ENCODE peak calls at places on chromosomes 3 and 15, in four cellular contexts. One of them, this sample, is unnamed. For H3K36me3, the result is how much of the 10 kb centered on the place peaks cover.

GRCh38 chr3:52684184-52684583 is 1.5 kb downstream of the PBRM1 start:
- DNase-seq in tibial nerve: no peak
- DNase-seq in adrenal gland: no peak
- DNase-seq in transverse colon: no peak
- DNase-seq in this sample: no peak

GRCh38 chr3:13245579-13245978 is 172.3 kb upstream of the IQSEC1 start:
- DNase-seq in adrenal gland: no peak
- DNase-seq in tibial nerve: no peak
- DNase-seq in transverse colon: no peak
- DNase-seq in this sample: no peak

GRCh38 chr15:43877371-43877770 is 50.6 kb downstream of the WDR76 start:
- DNase-seq in transverse colon: no peak
- DNase-seq in adrenal gland: peak
- DNase-seq in tibial nerve: no peak
- DNase-seq in this sample: no peak

GRCh38 chr3:177538064-177538742 is 340.9 kb upstream of the TBL1XR1 start:
- DNase-seq in tibial nerve: no peak
- DNase-seq in adrenal gland: peak
- DNase-seq in transverse colon: no peak
- DNase-seq in this sample: no peak

GRCh38 chr3:101182734-101183133 is 137.6 kb downstream of the IMPG2 start:
- DNase-seq in tibial nerve: no peak
- DNase-seq in adrenal gland: peak
- DNase-seq in transverse colon: no peak
- DNase-seq in this sample: no peak

GRCh38 chr3:52091566-52092290 is 35.4 kb upstream of the DUSP7 start:
- DNase-seq in tibial nerve: no peak
- DNase-seq in transverse colon: no peak
- DNase-seq in adrenal gland: no peak
- DNase-seq in this sample: no peak

GRCh38 chr3:107752202-107752990 is 229.6 kb downstream of the BBX start:
- DNase-seq in transverse colon: no peak
- DNase-seq in adrenal gland: no peak
- DNase-seq in tibial nerve: no peak
- DNase-seq in this sample: no peak

GRCh38 chr3:114552527-114552812 is 258.6 kb downstream of the TIGIT start:
- DNase-seq in adrenal gland: no peak
- DNase-seq in tibial nerve: no peak
- DNase-seq in transverse colon: no peak
- DNase-seq in this sample: no peak

GRCh38 chr3:138941259-138941885 is 5.6 kb downstream of the FOXL2 start:
- DNase-seq in transverse colon: peak
- DNase-seq in adrenal gland: no peak
- DNase-seq in tibial nerve: no peak
- DNase-seq in this sample: peak

GRCh38 chr15:70504305-70504951 is 258.9 kb downstream of the UACA start:
- DNase-seq in transverse colon: peak
- DNase-seq in adrenal gland: peak
- DNase-seq in tibial nerve: peak
- DNase-seq in this sample: peak

GRCh38 chr15:60070838-60071493 is 66.9 kb downstream of the FOXB1 start:
- DNase-seq in tibial nerve: no peak
- DNase-seq in transverse colon: no peak
- DNase-seq in adrenal gland: no peak
- DNase-seq in this sample: no peak

GRCh38 chr3:71724584-71725278 is 471 bp downstream of the EIF4E3 start:
- DNase-seq in adrenal gland: peak
- DNase-seq in transverse colon: peak
- DNase-seq in tibial nerve: no peak
- DNase-seq in this sample: peak

GRCh38 chr3:184315506-184315867 is 1.1 kb downstream of the EIF4G1 start:
- DNase-seq in tibial nerve: no peak
- DNase-seq in adrenal gland: no peak
- DNase-seq in transverse colon: no peak
- DNase-seq in this sample: no peak

GRCh38 chr3:102156426-102156825 is 278.4 kb upstream of the ZPLD1 start:
- DNase-seq in adrenal gland: no peak
- DNase-seq in transverse colon: no peak
- DNase-seq in tibial nerve: no peak
- DNase-seq in this sample: no peak

GRCh38 chr15:89937365-89938355 is 24.9 kb upstream of the ARPIN start:
- DNase-seq in adrenal gland: no peak
- DNase-seq in transverse colon: no peak
- DNase-seq in tibial nerve: no peak
- DNase-seq in this sample: no peak

GRCh38 chr3:105152987-105153386 is 213.7 kb upstream of the ALCAM start:
- DNase-seq in tibial nerve: no peak
- DNase-seq in adrenal gland: no peak
- DNase-seq in transverse colon: no peak
- DNase-seq in this sample: no peak

GRCh38 chr15:67004142-67004541 is 61.3 kb upstream of the SMAD3 start:
- DNase-seq in transverse colon: no peak
- DNase-seq in adrenal gland: no peak
- DNase-seq in tibial nerve: no peak
- DNase-seq in this sample: no peak

GRCh38 chr15:64017082-64017588 is 29.1 kb downstream of the DAPK2 start:
- DNase-seq in transverse colon: no peak
- DNase-seq in tibial nerve: no peak
- DNase-seq in adrenal gland: no peak
- DNase-seq in this sample: no peak

GRCh38 chr3:36393563-36393962 is 13.3 kb downstream of the STAC start:
- DNase-seq in adrenal gland: no peak
- DNase-seq in transverse colon: no peak
- DNase-seq in tibial nerve: no peak
- DNase-seq in this sample: no peak

GRCh38 chr3:16490062-16490641 is 23.3 kb downstream of the RFTN1 start:
- DNase-seq in tibial nerve: no peak
- DNase-seq in transverse colon: no peak
- DNase-seq in adrenal gland: no peak
- DNase-seq in this sample: no peak

GRCh38 chr15:48566669-48567068 is 78.8 kb downstream of the FBN1 start:
- DNase-seq in tibial nerve: no peak
- DNase-seq in transverse colon: no peak
- DNase-seq in adrenal gland: no peak
- DNase-seq in this sample: no peak

GRCh38 chr15:77069521-77070121 is 1.3 kb downstream of the TSPAN3 start:
- DNase-seq in transverse colon: peak
- DNase-seq in adrenal gland: peak
- DNase-seq in tibial nerve: no peak
- DNase-seq in this sample: no peak

GRCh38 chr3:21694506-21694905 is 56.5 kb downstream of the ZNF385D start:
- DNase-seq in transverse colon: no peak
- DNase-seq in adrenal gland: no peak
- DNase-seq in tibial nerve: no peak
- DNase-seq in this sample: no peak

GRCh38 chr3:197490659-197491058 is 65.1 kb downstream of the BDH1 start:
- DNase-seq in transverse colon: no peak
- DNase-seq in tibial nerve: no peak
- DNase-seq in adrenal gland: no peak
- DNase-seq in this sample: no peak

GRCh38 chr3:139394116-139394515 is 4.7 kb upstream of the COPB2 start:
- DNase-seq in tibial nerve: no peak
- DNase-seq in transverse colon: no peak
- DNase-seq in adrenal gland: no peak
- DNase-seq in this sample: no peak

GRCh38 chr3:196186661-196187573 is 24.3 kb downstream of the ZDHHC19 start:
- DNase-seq in transverse colon: peak
- DNase-seq in adrenal gland: no peak
- DNase-seq in tibial nerve: no peak
- DNase-seq in this sample: no peak

GRCh38 chr3:142007710-142008399 is 131.4 kb downstream of the ATP1B3 start:
- DNase-seq in transverse colon: no peak
- DNase-seq in adrenal gland: no peak
- DNase-seq in tibial nerve: no peak
- DNase-seq in this sample: no peak

GRCh38 chr3:68972358-68972979 is 40.1 kb upstream of the TAFA4 start:
- DNase-seq in adrenal gland: peak
- DNase-seq in transverse colon: peak
- DNase-seq in tibial nerve: no peak
- DNase-seq in this sample: no peak

GRCh38 chr3:101791778-101792177 is 12.8 kb downstream of the NXPE3 start:
- DNase-seq in transverse colon: no peak
- DNase-seq in adrenal gland: no peak
- DNase-seq in tibial nerve: no peak
- DNase-seq in this sample: no peak

GRCh38 chr3:134308350-134308891 is 57.8 kb upstream of the RYK start:
- DNase-seq in transverse colon: peak
- DNase-seq in tibial nerve: peak
- DNase-seq in adrenal gland: peak
- DNase-seq in this sample: peak

GRCh38 chr3:187315872-187316271 is 24.3 kb upstream of the MASP1 start:
- DNase-seq in transverse colon: no peak
- DNase-seq in tibial nerve: no peak
- DNase-seq in adrenal gland: no peak
- DNase-seq in this sample: no peak

DNA sequence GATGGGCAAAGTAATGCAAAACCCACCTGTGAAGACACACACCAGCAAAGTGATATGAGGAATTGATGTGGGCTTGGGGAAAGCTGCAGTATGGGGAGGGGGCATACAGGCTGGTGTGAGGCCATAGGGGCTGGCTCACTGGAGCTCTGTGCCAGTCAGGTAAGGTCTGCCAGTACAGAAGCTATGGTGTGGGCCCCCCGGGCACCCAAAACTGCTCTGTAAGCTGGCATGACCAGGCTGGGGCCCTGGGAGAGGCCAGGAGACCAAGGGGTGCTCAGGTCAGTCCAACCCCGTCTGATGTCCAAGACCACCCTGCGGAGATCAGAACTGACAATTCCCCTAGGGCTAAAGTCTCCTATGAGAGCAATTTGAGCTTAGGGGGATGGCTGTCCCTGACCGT is 163.1 kb downstream of the KCNMB2 start:
- DNase-seq in adrenal gland: no peak
- DNase-seq in transverse colon: no peak
- DNase-seq in tibial nerve: no peak
- DNase-seq in this sample: no peak
- H3K4me3 ChIP-seq in adrenal gland: no peak
- H3K4me3 ChIP-seq in transverse colon: no peak
- H3K4me3 ChIP-seq in tibial nerve: no peak
- H3K4me3 ChIP-seq in this sample: no peak

DNA sequence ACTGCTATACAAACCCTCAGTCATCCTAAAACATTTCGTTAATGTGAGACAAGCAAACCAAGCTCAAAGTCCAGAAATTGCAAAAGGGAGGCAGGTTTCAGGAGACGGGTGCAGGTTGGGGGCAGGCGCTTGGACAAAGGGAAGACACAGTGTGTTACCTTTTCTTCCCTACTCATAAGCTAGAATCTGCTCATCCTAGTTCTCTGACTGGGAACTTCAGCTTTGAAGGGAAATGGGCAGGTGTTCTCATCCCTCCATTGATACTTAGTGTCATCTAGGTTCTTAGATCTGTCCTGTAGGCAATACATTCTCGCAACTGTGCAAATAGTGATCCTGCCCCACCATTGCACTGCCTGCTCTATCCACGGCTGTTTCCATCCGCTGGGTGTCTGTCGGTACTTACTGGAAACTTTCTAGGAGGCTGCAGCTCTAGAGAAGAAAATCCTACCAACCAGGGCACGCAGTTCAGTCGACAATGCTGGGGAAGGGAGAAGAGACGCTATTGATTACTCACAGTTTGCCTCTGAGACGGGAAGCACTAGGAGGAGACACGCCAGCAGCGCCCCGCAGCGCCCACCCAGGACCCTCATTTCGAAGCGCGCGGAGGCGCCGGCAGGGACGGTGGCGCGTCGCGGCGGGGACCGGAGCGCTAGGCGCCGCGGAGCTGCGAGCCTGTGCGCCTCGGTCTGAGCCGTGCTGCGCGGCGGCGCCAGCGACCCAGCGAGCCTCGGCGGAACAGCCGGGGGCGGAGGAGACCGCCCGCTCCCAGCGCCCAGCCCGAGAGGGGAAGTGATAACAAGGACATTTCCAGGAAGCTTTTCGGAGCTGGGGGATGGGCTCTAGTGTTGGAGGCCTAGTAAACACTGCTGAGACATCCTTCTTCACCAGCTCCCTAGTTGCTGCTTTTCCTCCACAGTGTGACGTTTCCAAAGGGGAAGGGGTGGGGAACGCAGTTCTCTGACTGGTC is at the start of gene PROS1:
- DNase-seq in tibial nerve: peak
- DNase-seq in adrenal gland: peak
- DNase-seq in transverse colon: peak
- DNase-seq in this sample: peak
- TF ChIP-seq POLR2A in tibial nerve: peak
- TF ChIP-seq POLR2A in adrenal gland: peak
- TF ChIP-seq POLR2A in transverse colon: no peak
- TF ChIP-seq POLR2A in this sample: peak

GRCh38 chr3:63920001-63920400 is 7.8 kb upstream of the SCAANT1 start:
- DNase-seq in tibial nerve: no peak
- DNase-seq in transverse colon: no peak
- DNase-seq in adrenal gland: no peak
- DNase-seq in this sample: no peak

GRCh38 chr3:63914312-63914711 is 2.1 kb upstream of the SCAANT1 start:
- DNase-seq in adrenal gland: peak
- DNase-seq in tibial nerve: no peak
- DNase-seq in transverse colon: peak
- DNase-seq in this sample: no peak

GRCh38 chr3:63921741-63922482 is 9.7 kb upstream of the SCAANT1 start:
- DNase-seq in adrenal gland: no peak
- DNase-seq in transverse colon: no peak
- DNase-seq in tibial nerve: no peak
- DNase-seq in this sample: no peak

GRCh38 chr3:63922800-63923199 is 10.6 kb upstream of the SCAANT1 start:
- DNase-seq in tibial nerve: no peak
- DNase-seq in adrenal gland: no peak
- DNase-seq in transverse colon: no peak
- DNase-seq in this sample: no peak

GRCh38 chr3:63918321-63918720 is 6.1 kb upstream of the SCAANT1 start:
- DNase-seq in transverse colon: no peak
- DNase-seq in tibial nerve: no peak
- DNase-seq in adrenal gland: no peak
- DNase-seq in this sample: no peak
- H3K36me3 ChIP-seq in transverse colon: under half
- H3K36me3 ChIP-seq in tibial nerve: under half
- H3K36me3 ChIP-seq in adrenal gland: under half
- H3K36me3 ChIP-seq in this sample: under half

GRCh38 chr15:65027593-65027992 is 1.8 kb downstream of the MTFMT start:
- DNase-seq in transverse colon: no peak
- DNase-seq in adrenal gland: no peak
- DNase-seq in tibial nerve: no peak
- DNase-seq in this sample: no peak
- H3K4me3 ChIP-seq in transverse colon: peak
- H3K4me3 ChIP-seq in adrenal gland: peak
- H3K4me3 ChIP-seq in tibial nerve: no peak
- H3K4me3 ChIP-seq in this sample: no peak